ENCODE peak calls at places on chromosomes 4 and X, in nine cellular contexts. E is PC-3, I is GM23248, A is SK-N-SH, Q is OCI-LY7, L is HCT116, Y is GM23338, J is neural progenitor cell, D is hepatocyte. H is an unnamed sample.

GRCh38 chr4:30718021-30718888 is 1.9 kb upstream of the PCDH7 start:
- DNase-seq in E (peak), I (peak), A (peak), Q (no peak), L (no peak), Y (peak), J (peak), D (peak), H (no peak)

GRCh38 chrX:120999413-120999812 is 13.9 kb upstream of the CT47A1 start:
- DNase-seq in E (no peak), I (no peak), A (no peak), Q (no peak), L (no peak), Y (no peak), J (no peak), D (no peak), H (peak)

GRCh38 chr4:135256111-135256510 is 1054.5 kb upstream of the PABPC4L start:
- DNase-seq in E (no peak), I (no peak), A (no peak), Q (no peak), L (no peak), Y (no peak), J (no peak), D (no peak), H (no peak)

GRCh38 chr4:3704669-3705068 is 61.5 kb upstream of the ADRA2C start:
- DNase-seq in E (no peak), I (no peak), A (no peak), Q (no peak), L (no peak), Y (no peak), J (no peak), D (no peak), H (no peak)

GRCh38 chr4:156329779-156330178 is 376.1 kb upstream of the CTSO start:
- DNase-seq in E (peak), I (peak), A (no peak), Q (no peak), L (no peak), Y (no peak), J (no peak), D (no peak), H (no peak)

GRCh38 chr4:148124512-148124911 is 317.7 kb downstream of the NR3C2 start:
- DNase-seq in E (no peak), I (no peak), A (no peak), Q (no peak), L (no peak), Y (peak), J (no peak), D (no peak), H (no peak)

GRCh38 chr4:90234916-90235547 is 107.8 kb downstream of the CCSER1 start:
- DNase-seq in E (no peak), I (no peak), A (peak), Q (no peak), L (no peak), Y (no peak), J (no peak), D (no peak), H (no peak)

GRCh38 chr4:179415016-179415841 is 1973.0 kb upstream of the AGA start:
- DNase-seq in E (peak), I (no peak), A (no peak), Q (no peak), L (no peak), Y (no peak), J (no peak), D (no peak), H (no peak)

GRCh38 chrX:139203681-139204575 is 326.6 kb upstream of the F9 start:
- DNase-seq in E (peak), I (peak), A (peak), Q (no peak), L (no peak), Y (peak), J (peak), D (peak), H (peak)

GRCh38 chr4:1299301-1299860 is 9.7 kb downstream of the MAEA start:
- DNase-seq in E (no peak), I (no peak), A (no peak), Q (no peak), L (no peak), Y (no peak), J (no peak), D (no peak), H (no peak)

GRCh38 chr4:159487284-159487747 is 384.4 kb downstream of the RAPGEF2 start:
- DNase-seq in E (peak), I (peak), A (peak), Q (peak), L (peak), Y (peak), J (peak), D (peak), H (peak)

GRCh38 chr4:87555751-87556619 is 26.8 kb upstream of the SPARCL1 start:
- DNase-seq in E (peak), I (peak), A (no peak), Q (no peak), L (no peak), Y (no peak), J (no peak), D (no peak), H (no peak)

GRCh38 chr4:55510685-55511084 is 36.0 kb downstream of the CLOCK start:
- DNase-seq in E (no peak), I (no peak), A (no peak), Q (no peak), L (no peak), Y (no peak), J (no peak), D (no peak), H (no peak)

GRCh38 chrX:136447308-136447707 is 40.4 kb upstream of the BRS3 start:
- DNase-seq in E (peak), I (no peak), A (no peak), Q (no peak), L (no peak), Y (no peak), J (no peak), D (no peak), H (no peak)

GRCh38 chrX:69024931-69025330 is 140.3 kb downstream of the PJA1 start:
- DNase-seq in E (peak), I (peak), A (peak), Q (no peak), L (no peak), Y (peak), J (peak), D (peak), H (no peak)

GRCh38 chr4:41692717-41693345 is 55.7 kb downstream of the PHOX2B start:
- DNase-seq in E (peak), I (peak), A (peak), Q (peak), L (peak), Y (peak), J (peak), D (peak), H (peak)

GRCh38 chr4:7618361-7618760 is 183.6 kb upstream of the PSAPL1 start:
- DNase-seq in E (no peak), I (no peak), A (no peak), Q (no peak), L (no peak), Y (no peak), J (no peak), D (no peak), H (no peak)

GRCh38 chr4:123673971-123674370 is 277.4 kb downstream of the SPRY1 start:
- DNase-seq in E (peak), I (peak), A (no peak), Q (no peak), L (no peak), Y (no peak), J (no peak), D (no peak), H (no peak)

GRCh38 chrX:22246620-22247019 is 26.1 kb upstream of the CBLL2 start:
- DNase-seq in E (no peak), I (peak), A (no peak), Q (no peak), L (no peak), Y (no peak), J (no peak), D (no peak), H (no peak)

GRCh38 chrX:9339603-9340569 is 125.0 kb upstream of the TBL1X start:
- DNase-seq in E (no peak), I (peak), A (no peak), Q (no peak), L (no peak), Y (no peak), J (no peak), D (no peak), H (peak)

GRCh38 chrX:9341305-9342201 is 123.3 kb upstream of the TBL1X start:
- DNase-seq in E (peak), I (peak), A (peak), Q (peak), L (no peak), Y (peak), J (peak), D (peak), H (peak)

GRCh38 chrX:9342581-9343051 is 122.2 kb upstream of the TBL1X start:
- DNase-seq in E (peak), I (peak), A (peak), Q (no peak), L (peak), Y (peak), J (peak), D (peak), H (peak)

GRCh38 chrX:9338986-9339385 is 125.9 kb upstream of the TBL1X start:
- DNase-seq in E (peak), I (no peak), A (no peak), Q (no peak), L (no peak), Y (no peak), J (no peak), D (no peak), H (no peak)

DNA sequence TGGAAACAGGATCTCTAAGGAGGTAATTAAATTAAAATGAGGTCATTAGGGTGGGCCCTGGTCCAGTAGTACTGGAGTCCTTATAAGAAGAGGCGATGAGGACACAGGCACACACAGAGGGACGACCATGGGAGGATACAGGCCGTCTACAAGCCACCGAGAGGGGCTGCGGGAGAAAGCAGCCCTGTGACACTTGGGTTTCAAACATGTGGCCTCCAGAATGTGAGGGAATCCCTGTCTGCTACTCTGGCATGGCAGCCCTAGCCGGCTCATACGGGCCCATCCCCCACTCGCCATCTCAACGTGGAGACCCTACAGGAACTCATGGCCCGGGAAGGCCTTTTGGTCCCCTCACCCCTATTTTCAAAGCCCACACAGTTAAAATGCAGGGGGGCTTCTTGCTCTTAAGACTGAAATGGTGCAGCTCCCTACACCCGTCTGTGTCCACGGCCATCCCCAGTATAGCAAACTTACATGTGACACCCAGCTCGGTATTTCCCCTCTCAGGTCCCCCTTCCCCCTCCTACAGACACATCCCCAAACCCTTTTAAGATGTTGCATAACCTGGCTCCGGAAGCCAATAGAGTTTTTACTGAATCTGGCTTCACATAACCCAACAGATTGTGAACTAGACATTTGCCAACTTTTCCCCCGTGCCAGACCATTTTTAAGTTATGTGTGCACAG is 124.1 kb upstream of the TBL1X start:
- DNase-seq in E (peak), I (peak), A (peak), Q (peak), L (no peak), Y (peak), J (peak), D (peak), H (peak)
- TF ChIP-seq EZH2phosphoT487 in E (no peak), I (no peak), A (no peak), Q (no peak), L (no peak), Y (no peak), J (no peak), D (no peak), H (no peak)

DNA sequence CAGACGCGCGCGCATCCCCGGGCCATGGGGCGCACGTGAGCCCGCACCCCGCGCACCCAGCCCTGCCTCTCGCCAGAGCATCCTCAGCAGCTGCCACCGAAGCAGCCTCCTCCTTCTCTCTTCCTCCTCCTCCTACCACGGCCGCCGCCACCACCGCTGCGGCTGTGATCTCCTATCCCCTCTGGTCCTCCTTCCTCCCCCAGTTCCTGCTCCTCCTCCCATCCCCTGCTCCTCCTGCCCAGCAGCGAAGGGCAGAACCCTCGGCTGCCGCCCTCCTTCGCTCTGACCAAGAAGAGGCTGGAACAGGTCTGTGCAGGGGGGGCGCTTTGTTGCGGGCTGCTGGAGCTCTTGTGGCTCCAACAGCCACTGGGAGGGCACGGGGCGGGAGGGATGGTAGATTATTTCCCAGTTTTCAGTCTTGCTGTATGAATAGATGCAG is 148.7 kb upstream of the CHRDL1 start:
- DNase-seq in E (no peak), I (no peak), A (peak), Q (no peak), L (no peak), Y (peak), J (peak), D (peak), H (no peak)
- H3K27ac ChIP-seq in E (no peak), I (no peak), A (no peak), Q (no peak), L (no peak), Y (no peak), J (peak), D (no peak), H (no peak)

GRCh38 chrX:138128025-138128671 is 562.2 kb downstream of the ZIC3 start:
- DNase-seq in E (peak), I (peak), A (peak), Q (peak), L (peak), Y (peak), J (peak), D (peak), H (peak)
- TF ChIP-seq EZH2phosphoT487 in E (no peak), I (no peak), A (no peak), Q (no peak), L (no peak), Y (no peak), J (no peak), D (no peak), H (no peak)

DNA sequence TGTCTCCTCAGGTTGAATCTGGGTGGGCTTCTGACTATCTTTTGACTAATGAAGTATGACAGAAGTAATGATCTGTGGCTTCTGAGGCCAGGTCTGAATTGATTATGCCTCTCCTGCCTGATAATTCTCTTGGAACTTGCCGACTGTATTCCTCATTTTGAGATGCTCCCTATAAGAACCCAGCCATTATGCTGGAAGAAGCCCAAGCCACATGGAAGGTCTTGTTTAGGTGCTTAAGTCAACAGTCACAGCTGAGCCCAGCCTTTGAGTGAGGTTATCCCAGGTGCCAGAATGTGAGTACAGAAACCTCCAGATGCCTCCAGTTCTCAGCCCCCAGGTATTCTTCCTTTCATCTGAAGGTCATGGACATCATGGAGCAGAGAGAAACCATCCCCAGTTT is 456.6 kb downstream of the IL15 start:
- DNase-seq in E (no peak), I (no peak), A (no peak), Q (no peak), L (no peak), Y (no peak), J (no peak), D (no peak), H (no peak)
- H3K27ac ChIP-seq in E (peak), I (peak), A (peak), Q (no peak), L (peak), Y (no peak), J (no peak), D (no peak), H (no peak)

GRCh38 chrX:42778096-42778495 is at the start of gene PPP1R2C:
- DNase-seq in E (no peak), I (no peak), A (no peak), Q (no peak), L (no peak), Y (no peak), J (no peak), D (no peak), H (no peak)
- TF ChIP-seq EZH2phosphoT487 in E (no peak), I (no peak), A (no peak), Q (no peak), L (no peak), Y (no peak), J (no peak), D (no peak), H (no peak)

DNA sequence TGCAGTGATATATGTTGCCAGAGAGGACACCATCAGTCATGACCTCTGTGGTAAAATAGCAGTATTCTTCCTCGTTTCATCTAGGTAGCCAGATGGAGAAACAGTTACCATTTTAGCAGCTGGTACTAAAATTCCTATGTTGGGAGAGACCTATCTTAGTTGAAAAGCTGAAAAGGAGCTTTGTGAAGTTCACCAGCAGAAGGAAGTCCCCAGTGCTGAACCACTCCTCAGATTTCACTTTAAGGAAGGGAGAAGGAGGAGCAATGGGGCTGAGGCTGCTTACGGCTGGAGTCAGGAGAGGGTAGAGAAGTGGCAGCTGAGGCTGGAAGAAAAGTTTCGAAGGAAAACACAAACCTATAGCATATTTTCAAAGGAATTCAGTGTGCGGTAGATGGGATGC is 103.7 kb downstream of the ATXN3L start:
- DNase-seq in E (no peak), I (peak), A (no peak), Q (no peak), L (no peak), Y (no peak), J (no peak), D (no peak), H (no peak)
- H3K27ac ChIP-seq in E (peak), I (peak), A (peak), Q (no peak), L (no peak), Y (no peak), J (no peak), D (peak), H (no peak)

DNA sequence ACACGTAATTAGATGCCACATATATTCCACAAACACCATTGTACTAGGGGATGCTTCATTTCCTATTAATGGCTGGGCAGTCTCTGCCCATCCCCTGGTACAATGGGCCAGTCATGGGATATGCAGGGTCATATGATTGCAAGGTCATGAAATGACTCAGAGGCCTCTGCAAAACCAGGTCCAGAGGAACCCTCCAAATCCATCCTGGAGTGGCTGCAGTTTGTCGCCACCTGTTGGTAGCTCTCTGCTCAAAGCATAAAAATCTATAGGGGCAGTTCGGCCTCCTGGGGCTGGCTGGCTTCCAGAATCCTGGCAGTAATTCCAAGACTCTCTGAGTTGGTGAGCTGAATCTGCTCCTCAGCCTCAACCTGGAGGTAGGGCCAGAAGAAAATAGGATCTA is 22.9 kb upstream of the PUDP start:
- DNase-seq in E (peak), I (no peak), A (peak), Q (peak), L (no peak), Y (peak), J (no peak), D (peak), H (no peak)
- TF ChIP-seq EZH2phosphoT487 in E (no peak), I (no peak), A (no peak), Q (no peak), L (no peak), Y (no peak), J (no peak), D (no peak), H (no peak)

DNA sequence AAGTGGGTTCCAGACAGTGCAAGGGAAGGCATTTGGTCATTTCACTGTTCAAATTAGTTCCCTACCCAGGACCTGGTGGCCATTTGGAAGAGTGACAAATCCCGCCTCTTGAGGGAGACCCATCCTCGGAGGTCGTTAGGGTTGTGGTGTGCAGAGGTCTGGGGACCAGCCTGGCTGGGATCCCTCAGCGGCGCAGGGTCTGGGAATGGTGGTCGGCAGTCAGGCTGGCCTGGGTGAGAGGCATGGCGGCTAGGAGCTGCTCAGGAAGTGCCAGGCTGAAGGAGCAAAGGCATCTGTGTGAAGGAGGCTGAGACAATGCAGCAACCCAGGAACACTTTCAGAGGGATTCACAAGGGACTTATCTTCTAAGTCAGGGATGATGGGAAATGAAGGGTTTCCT is 6.7 kb downstream of the NLGN3 start:
- DNase-seq in E (no peak), I (no peak), A (no peak), Q (no peak), L (no peak), Y (no peak), J (no peak), D (no peak), H (no peak)
- H3K27ac ChIP-seq in E (no peak), I (no peak), A (no peak), Q (no peak), L (no peak), Y (no peak), J (no peak), D (no peak), H (no peak)

GRCh38 chr4:164368894-164369293 is 385.0 kb upstream of the SMIM31 start:
- DNase-seq in E (no peak), I (no peak), A (no peak), Q (no peak), L (no peak), Y (no peak), J (no peak), D (no peak), H (no peak)

DNA sequence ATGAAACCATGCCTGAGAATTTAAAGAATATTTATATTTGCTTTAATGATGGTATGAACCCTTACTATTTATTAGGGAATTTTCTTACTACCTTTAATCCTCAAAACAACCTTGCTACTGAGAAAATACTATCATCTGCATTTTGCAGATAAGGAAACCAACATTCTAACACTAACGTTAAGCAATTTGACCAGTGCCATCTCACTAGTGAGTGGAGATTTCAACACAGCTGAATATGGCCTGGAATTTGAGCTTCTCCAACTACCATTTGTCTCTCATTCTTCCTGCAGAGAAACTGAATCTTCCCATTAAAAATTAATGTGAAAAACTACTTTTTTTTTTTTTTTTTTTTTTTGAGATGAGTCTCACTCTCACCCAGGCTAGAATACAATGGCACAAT is 380.9 kb upstream of the SMIM31 start:
- DNase-seq in E (no peak), I (no peak), A (no peak), Q (no peak), L (no peak), Y (no peak), J (no peak), D (no peak), H (no peak)
- TF ChIP-seq EZH2phosphoT487 in E (no peak), I (no peak), A (no peak), Q (no peak), L (no peak), Y (no peak), J (no peak), D (no peak), H (no peak)

GRCh38 chrX:150849486-150849885 is 49.0 kb downstream of the CD99L2 start:
- DNase-seq in E (peak), I (no peak), A (no peak), Q (no peak), L (no peak), Y (no peak), J (no peak), D (no peak), H (no peak)
- H3K27ac ChIP-seq in E (peak), I (no peak), A (no peak), Q (no peak), L (no peak), Y (no peak), J (no peak), D (no peak), H (no peak)